ENCODE peak calls at places on chromosomes 2 and 18, in four cellular contexts. One of them, this sample, is unnamed.

GRCh38 chr2:14905571-14905970 is 273.1 kb downstream of the LRATD1 start:
- DNase-seq in NCI-H2081: no peak
- DNase-seq in AG10803: no peak
- DNase-seq in Ammon's horn: no peak
- DNase-seq in this sample: no peak

GRCh38 chr2:128320609-128321420 is 2.1 kb upstream of the HS6ST1 start:
- DNase-seq in AG10803: no peak
- DNase-seq in Ammon's horn: no peak
- DNase-seq in NCI-H2081: no peak
- DNase-seq in this sample: no peak

GRCh38 chr2:182652326-182652725 is 63.7 kb upstream of the DNAJC10 start:
- DNase-seq in AG10803: no peak
- DNase-seq in Ammon's horn: no peak
- DNase-seq in NCI-H2081: no peak
- DNase-seq in this sample: peak

GRCh38 chr2:64626963-64627760 is 26.6 kb downstream of the SERTAD2 start:
- DNase-seq in NCI-H2081: peak
- DNase-seq in AG10803: no peak
- DNase-seq in Ammon's horn: peak
- DNase-seq in this sample: no peak

GRCh38 chr18:58076052-58076451 is 32.0 kb downstream of the NEDD4L start:
- DNase-seq in AG10803: no peak
- DNase-seq in Ammon's horn: no peak
- DNase-seq in NCI-H2081: no peak
- DNase-seq in this sample: no peak

GRCh38 chr2:211373203-211373602 is 816.8 kb downstream of the CPS1 start:
- DNase-seq in NCI-H2081: no peak
- DNase-seq in Ammon's horn: no peak
- DNase-seq in AG10803: no peak
- DNase-seq in this sample: no peak

GRCh38 chr18:27144672-27145071 is 40.4 kb downstream of the CHST9 start:
- DNase-seq in AG10803: no peak
- DNase-seq in Ammon's horn: no peak
- DNase-seq in NCI-H2081: no peak
- DNase-seq in this sample: no peak

GRCh38 chr2:206727287-206727686 is 9.1 kb upstream of the DYTN start:
- DNase-seq in AG10803: no peak
- DNase-seq in NCI-H2081: no peak
- DNase-seq in Ammon's horn: no peak
- DNase-seq in this sample: no peak

GRCh38 chr18:48933578-48934399 is 17.0 kb downstream of the SMAD7 start:
- DNase-seq in NCI-H2081: no peak
- DNase-seq in AG10803: no peak
- DNase-seq in Ammon's horn: peak
- DNase-seq in this sample: no peak

GRCh38 chr2:118668431-118669424 is 178.7 kb downstream of the EN1 start:
- DNase-seq in AG10803: peak
- DNase-seq in Ammon's horn: no peak
- DNase-seq in NCI-H2081: no peak
- DNase-seq in this sample: no peak

GRCh38 chr2:54925022-54925421 is 125.2 kb downstream of the RTN4 start:
- DNase-seq in Ammon's horn: no peak
- DNase-seq in AG10803: no peak
- DNase-seq in NCI-H2081: no peak
- DNase-seq in this sample: no peak

GRCh38 chr2:84906900-84907714 is 1.7 kb downstream of the TMSB10 start:
- DNase-seq in NCI-H2081: peak
- DNase-seq in Ammon's horn: peak
- DNase-seq in AG10803: peak
- DNase-seq in this sample: no peak

GRCh38 chr2:47655563-47655880 is 127.4 kb upstream of the MSH6 start:
- DNase-seq in NCI-H2081: no peak
- DNase-seq in AG10803: no peak
- DNase-seq in Ammon's horn: no peak
- DNase-seq in this sample: no peak

GRCh38 chr2:229901819-229902218 is 20.0 kb downstream of the TRIP12 start:
- DNase-seq in Ammon's horn: no peak
- DNase-seq in NCI-H2081: no peak
- DNase-seq in AG10803: peak
- DNase-seq in this sample: no peak

GRCh38 chr2:151102196-151102692 is 159.4 kb downstream of the RBM43 start:
- DNase-seq in NCI-H2081: no peak
- DNase-seq in Ammon's horn: no peak
- DNase-seq in AG10803: no peak
- DNase-seq in this sample: no peak

GRCh38 chr2:6986251-6986893 is 69.2 kb downstream of the RNF144A start:
- DNase-seq in AG10803: no peak
- DNase-seq in NCI-H2081: peak
- DNase-seq in Ammon's horn: no peak
- DNase-seq in this sample: no peak

GRCh38 chr2:42792583-42793313 is at the start of gene HAAO:
- DNase-seq in Ammon's horn: no peak
- DNase-seq in NCI-H2081: no peak
- DNase-seq in AG10803: no peak
- DNase-seq in this sample: no peak

GRCh38 chr18:35578481-35578880 is 3.1 kb upstream of the GALNT1 start:
- DNase-seq in NCI-H2081: no peak
- DNase-seq in AG10803: no peak
- DNase-seq in Ammon's horn: no peak
- DNase-seq in this sample: no peak

GRCh38 chr2:10772201-10772867 is 40.3 kb downstream of the PDIA6 start:
- DNase-seq in Ammon's horn: no peak
- DNase-seq in NCI-H2081: no peak
- DNase-seq in AG10803: no peak
- DNase-seq in this sample: no peak

GRCh38 chr2:224523626-224524577 is 61.3 kb downstream of the CUL3 start:
- DNase-seq in NCI-H2081: no peak
- DNase-seq in Ammon's horn: no peak
- DNase-seq in AG10803: no peak
- DNase-seq in this sample: no peak

GRCh38 chr2:48912110-48912509 is 156.6 kb upstream of the LHCGR start:
- DNase-seq in NCI-H2081: no peak
- DNase-seq in AG10803: no peak
- DNase-seq in Ammon's horn: peak
- DNase-seq in this sample: no peak

GRCh38 chr2:238843476-238843875 is 4.4 kb upstream of the TWIST2 start:
- DNase-seq in Ammon's horn: no peak
- DNase-seq in NCI-H2081: no peak
- DNase-seq in AG10803: peak
- DNase-seq in this sample: no peak

GRCh38 chr2:109545828-109546713 is 67.7 kb downstream of the SEPTIN10 start:
- DNase-seq in Ammon's horn: peak
- DNase-seq in NCI-H2081: peak
- DNase-seq in AG10803: peak
- DNase-seq in this sample: peak

GRCh38 chr2:169694113-169694893 is at the start of the genes CFAP210 and PHOSPHO2:
- DNase-seq in NCI-H2081: peak
- DNase-seq in AG10803: peak
- DNase-seq in Ammon's horn: peak
- DNase-seq in this sample: peak

GRCh38 chr2:171430516-171431410 is 3.0 kb downstream of the METTL8 start:
- DNase-seq in Ammon's horn: no peak
- DNase-seq in AG10803: no peak
- DNase-seq in NCI-H2081: no peak
- DNase-seq in this sample: no peak

GRCh38 chr2:222290691-222291484 is 7.9 kb downstream of the PAX3 start:
- DNase-seq in AG10803: peak
- DNase-seq in NCI-H2081: no peak
- DNase-seq in Ammon's horn: no peak
- DNase-seq in this sample: no peak

GRCh38 chr18:26617151-26617554 is 68.8 kb upstream of the KCTD1 start:
- DNase-seq in AG10803: peak
- DNase-seq in NCI-H2081: no peak
- DNase-seq in Ammon's horn: no peak
- DNase-seq in this sample: no peak